ENCODE peak calls at places on chromosomes 16 and 17, in eight cellular contexts. V, P, Q, D, O, E, M and X are unnamed samples.

GRCh38 chr16:85173981-85174751 is 61.9 kb upstream of the CIBAR2 start:
- DNase-seq in V (peak), P (no peak), Q (no peak), D (no peak), O (peak), E (peak), M (peak), X (peak)

GRCh38 chr17:67488161-67488560 is 111.1 kb downstream of the PITPNC1 start:
- DNase-seq in V (no peak), P (no peak), Q (peak), D (peak), O (peak), E (no peak), M (no peak), X (peak)

GRCh38 chr17:79923974-79924638 is 84.9 kb upstream of the CBX4 start:
- DNase-seq in V (no peak), P (no peak), Q (no peak), D (no peak), O (peak), E (no peak), M (no peak), X (peak)

GRCh38 chr16:12091569-12092346 is 115.2 kb downstream of the SNX29 start:
- DNase-seq in V (no peak), P (peak), Q (no peak), D (peak), O (no peak), E (no peak), M (no peak), X (no peak)

GRCh38 chr17:55735784-55736405 is 13.2 kb upstream of the TMEM100 start:
- DNase-seq in V (no peak), P (no peak), Q (no peak), D (no peak), O (peak), E (peak), M (peak), X (peak)

GRCh38 chr16:12426122-12426521 is 377.6 kb downstream of the CPPED1 start:
- DNase-seq in V (no peak), P (no peak), Q (no peak), D (no peak), O (no peak), E (no peak), M (no peak), X (peak)

GRCh38 chr16:13781579-13782338 is 138.2 kb upstream of the ERCC4 start:
- DNase-seq in V (no peak), P (no peak), Q (no peak), D (no peak), O (no peak), E (no peak), M (no peak), X (no peak)

GRCh38 chr17:12622726-12623125 is 43.0 kb upstream of the MYOCD start:
- DNase-seq in V (no peak), P (no peak), Q (peak), D (no peak), O (peak), E (peak), M (no peak), X (peak)

GRCh38 chr17:37131064-37131463 is 182.3 kb downstream of the AATF start:
- DNase-seq in V (no peak), P (no peak), Q (no peak), D (no peak), O (peak), E (no peak), M (no peak), X (peak)

GRCh38 chr16:86214326-86215232 is 295.7 kb upstream of the FOXF1 start:
- DNase-seq in V (no peak), P (peak), Q (no peak), D (no peak), O (no peak), E (no peak), M (no peak), X (no peak)

GRCh38 chr16:89506791-89507191 is 1.4 kb upstream of the SPG7 start:
- DNase-seq in V (no peak), P (no peak), Q (no peak), D (no peak), O (no peak), E (no peak), M (no peak), X (no peak)

GRCh38 chr16:60651351-60651750 is 1384.9 kb downstream of the CDH8 start:
- DNase-seq in V (no peak), P (no peak), Q (no peak), D (no peak), O (no peak), E (no peak), M (no peak), X (no peak)

GRCh38 chr16:48617711-48618148 is 7.8 kb upstream of the N4BP1 start:
- DNase-seq in V (no peak), P (no peak), Q (no peak), D (no peak), O (peak), E (peak), M (no peak), X (peak)

GRCh38 chr16:63983401-63983800 is 1138.5 kb downstream of the CDH11 start:
- DNase-seq in V (no peak), P (no peak), Q (no peak), D (no peak), O (no peak), E (no peak), M (no peak), X (no peak)

GRCh38 chr17:75647061-75647460 is 13.8 kb downstream of the SMIM5 start:
- DNase-seq in V (no peak), P (peak), Q (no peak), D (no peak), O (no peak), E (no peak), M (no peak), X (no peak)

GRCh38 chr16:28301154-28301553 is 8.8 kb downstream of the SBK1 start:
- DNase-seq in V (no peak), P (no peak), Q (no peak), D (no peak), O (no peak), E (no peak), M (no peak), X (no peak)

GRCh38 chr16:68306633-68307032 is 4.1 kb downstream of the SLC7A6OS start:
- DNase-seq in V (no peak), P (no peak), Q (no peak), D (no peak), O (no peak), E (no peak), M (no peak), X (no peak)

GRCh38 chr17:57781386-57782050 is 36.4 kb upstream of the CCDC182 start:
- DNase-seq in V (no peak), P (no peak), Q (no peak), D (no peak), O (peak), E (no peak), M (no peak), X (no peak)

GRCh38 chr17:56468840-56469239 is 124.7 kb upstream of the NOG start:
- DNase-seq in V (no peak), P (no peak), Q (no peak), D (no peak), O (no peak), E (no peak), M (no peak), X (no peak)

GRCh38 chr17:34375598-34375997 is 12.6 kb upstream of the CCL1 start:
- DNase-seq in V (no peak), P (no peak), Q (no peak), D (no peak), O (no peak), E (no peak), M (no peak), X (no peak)

GRCh38 chr16:70438983-70439862 is at the start of gene ST3GAL2:
- DNase-seq in V (peak), P (peak), Q (peak), D (peak), O (peak), E (peak), M (peak), X (peak)

GRCh38 chr17:82351713-82352488 is 7.1 kb upstream of the TEX19 start:
- DNase-seq in V (peak), P (peak), Q (peak), D (peak), O (peak), E (peak), M (peak), X (peak)

GRCh38 chr17:31778538-31778937 is 80.5 kb downstream of the COPRS start:
- DNase-seq in V (no peak), P (no peak), Q (no peak), D (no peak), O (no peak), E (no peak), M (no peak), X (no peak)

GRCh38 chr17:47955497-47956461 is 1.9 kb downstream of the PRR15L start:
- DNase-seq in V (no peak), P (peak), Q (no peak), D (no peak), O (no peak), E (no peak), M (no peak), X (no peak)

GRCh38 chr17:80422981-80423380 is 8.0 kb downstream of the ENDOV start:
- DNase-seq in V (no peak), P (no peak), Q (peak), D (no peak), O (no peak), E (no peak), M (no peak), X (no peak)

GRCh38 chr16:24879684-24880083 is 33.9 kb downstream of the SLC5A11 start:
- DNase-seq in V (no peak), P (no peak), Q (no peak), D (no peak), O (no peak), E (no peak), M (no peak), X (no peak)

GRCh38 chr16:89114159-89114981 is 20.7 kb downstream of the ACSF3 start:
- DNase-seq in V (no peak), P (peak), Q (no peak), D (no peak), O (peak), E (peak), M (no peak), X (no peak)

GRCh38 chr16:79734721-79735120 is 134.2 kb upstream of the MAF start:
- DNase-seq in V (no peak), P (no peak), Q (no peak), D (no peak), O (no peak), E (no peak), M (no peak), X (no peak)

GRCh38 chr17:48634446-48635208 is 8.5 kb upstream of the HOXB9 start:
- DNase-seq in V (no peak), P (peak), Q (no peak), D (no peak), O (no peak), E (no peak), M (no peak), X (no peak)

GRCh38 chr17:80063815-80064585 is 27.6 kb downstream of the CCDC40 start:
- DNase-seq in V (peak), P (peak), Q (peak), D (peak), O (peak), E (peak), M (peak), X (peak)

GRCh38 chr17:48333034-48333491 is 97.0 kb downstream of the SKAP1 start:
- DNase-seq in V (peak), P (no peak), Q (no peak), D (no peak), O (peak), E (no peak), M (no peak), X (no peak)

GRCh38 chr17:4938670-4939553 is 934 bp downstream of the SLC25A11 start:
- DNase-seq in V (no peak), P (no peak), Q (no peak), D (no peak), O (no peak), E (no peak), M (no peak), X (no peak)

GRCh38 chr16:17921357-17921978 is 415.1 kb downstream of the NPIPA8 start:
- DNase-seq in V (no peak), P (no peak), Q (no peak), D (no peak), O (peak), E (no peak), M (no peak), X (peak)

GRCh38 chr17:63497708-63498483 is 21.0 kb downstream of the ACE start:
- DNase-seq in V (no peak), P (no peak), Q (no peak), D (no peak), O (no peak), E (no peak), M (no peak), X (peak)
- TF ChIP-seq CTCF in V (no peak), P (peak), Q (no peak), D (no peak), O (peak), E (peak), M (peak), X (peak)

GRCh38 chr17:17946104-17946503 is 26.1 kb downstream of the TOM1L2 start:
- DNase-seq in V (no peak), P (no peak), Q (no peak), D (no peak), O (no peak), E (no peak), M (no peak), X (no peak)
- H3K4me3 ChIP-seq in V (no peak), P (no peak), Q (no peak), D (no peak), O (no peak), E (no peak), M (no peak), X (no peak)

GRCh38 chr16:8554881-8555280 is 35.4 kb downstream of the TMEM114 start:
- DNase-seq in V (no peak), P (no peak), Q (no peak), D (no peak), O (no peak), E (no peak), M (no peak), X (no peak)
- TF ChIP-seq CTCF in V (no peak), P (no peak), Q (no peak), D (no peak), O (no peak), E (no peak), M (no peak), X (no peak)

GRCh38 chr17:51115179-51115578 is 5.5 kb downstream of the SPAG9 start:
- DNase-seq in V (no peak), P (no peak), Q (no peak), D (no peak), O (no peak), E (no peak), M (no peak), X (no peak)
- H3K4me3 ChIP-seq in V (no peak), P (no peak), Q (no peak), D (no peak), O (no peak), E (no peak), M (no peak), X (no peak)